ENCODE peak calls at places on chromosomes 6 and 20, in seven cellular contexts. One of them, this sample, is unnamed.
A peak's percentile ranks its signal among the peaks of the same experiment; 100 is the strongest.

GRCh38 chr20:50291428-50292323 is 101.0 kb downstream of the CEBPB start:
- DNase-seq in AML-193: no peak
- DNase-seq in iPS-NIHi11: no peak
- DNase-seq in uterus: no peak
- DNase-seq in caudate nucleus: no peak
- DNase-seq in NCI-H1105 treated with DMSO at 0.1 percent for 48 hours: no peak
- DNase-seq in stimulated activated CD4-positive, alpha-beta T cell treated with anti-CD3 and anti-CD28 coated beads, Interleukin-15, amount 100 ng/mL, for 1 hour: no peak
- DNase-seq in this sample: no peak

GRCh38 chr6:73739097-73739496 is 43.1 kb downstream of the CD109 start:
- DNase-seq in AML-193: peak; percentile 82
- DNase-seq in iPS-NIHi11: peak; percentile 57
- DNase-seq in uterus: no peak
- DNase-seq in caudate nucleus: peak; percentile 4
- DNase-seq in NCI-H1105 treated with DMSO at 0.1 percent for 48 hours: peak; percentile 72
- DNase-seq in stimulated activated CD4-positive, alpha-beta T cell treated with anti-CD3 and anti-CD28 coated beads, Interleukin-15, amount 100 ng/mL, for 1 hour: no peak
- DNase-seq in this sample: no peak

GRCh38 chr6:89980353-89980752 is 86.1 kb downstream of the GJA10 start:
- DNase-seq in AML-193: no peak
- DNase-seq in iPS-NIHi11: no peak
- DNase-seq in uterus: no peak
- DNase-seq in caudate nucleus: no peak
- DNase-seq in NCI-H1105 treated with DMSO at 0.1 percent for 48 hours: no peak
- DNase-seq in stimulated activated CD4-positive, alpha-beta T cell treated with anti-CD3 and anti-CD28 coated beads, Interleukin-15, amount 100 ng/mL, for 1 hour: no peak
- DNase-seq in this sample: no peak

GRCh38 chr20:3115190-3116107 is 30.9 kb upstream of the AVP start:
- DNase-seq in AML-193: peak; percentile 36
- DNase-seq in iPS-NIHi11: peak; percentile 95
- DNase-seq in uterus: peak; percentile 27
- DNase-seq in caudate nucleus: peak; percentile 75
- DNase-seq in NCI-H1105 treated with DMSO at 0.1 percent for 48 hours: no peak
- DNase-seq in stimulated activated CD4-positive, alpha-beta T cell treated with anti-CD3 and anti-CD28 coated beads, Interleukin-15, amount 100 ng/mL, for 1 hour: no peak
- DNase-seq in this sample: peak; percentile 66

GRCh38 chr6:17703256-17703694 is 3.5 kb downstream of the NUP153 start:
- DNase-seq in AML-193: peak; percentile 67
- DNase-seq in iPS-NIHi11: no peak
- DNase-seq in uterus: peak; percentile 35
- DNase-seq in caudate nucleus: no peak
- DNase-seq in NCI-H1105 treated with DMSO at 0.1 percent for 48 hours: no peak
- DNase-seq in stimulated activated CD4-positive, alpha-beta T cell treated with anti-CD3 and anti-CD28 coated beads, Interleukin-15, amount 100 ng/mL, for 1 hour: no peak
- DNase-seq in this sample: no peak

GRCh38 chr6:111580401-111580800 is 25.3 kb downstream of the TRAF3IP2 start:
- DNase-seq in AML-193: no peak
- DNase-seq in iPS-NIHi11: no peak
- DNase-seq in uterus: no peak
- DNase-seq in caudate nucleus: no peak
- DNase-seq in NCI-H1105 treated with DMSO at 0.1 percent for 48 hours: no peak
- DNase-seq in stimulated activated CD4-positive, alpha-beta T cell treated with anti-CD3 and anti-CD28 coated beads, Interleukin-15, amount 100 ng/mL, for 1 hour: no peak
- DNase-seq in this sample: no peak

GRCh38 chr6:2222275-2222842 is 23.0 kb downstream of the GMDS start:
- DNase-seq in AML-193: no peak
- DNase-seq in iPS-NIHi11: no peak
- DNase-seq in uterus: no peak
- DNase-seq in caudate nucleus: no peak
- DNase-seq in NCI-H1105 treated with DMSO at 0.1 percent for 48 hours: peak; percentile 96
- DNase-seq in stimulated activated CD4-positive, alpha-beta T cell treated with anti-CD3 and anti-CD28 coated beads, Interleukin-15, amount 100 ng/mL, for 1 hour: no peak
- DNase-seq in this sample: no peak

GRCh38 chr6:119736680-119737079 is 387.1 kb upstream of the MAN1A1 start:
- DNase-seq in AML-193: no peak
- DNase-seq in iPS-NIHi11: no peak
- DNase-seq in uterus: no peak
- DNase-seq in caudate nucleus: no peak
- DNase-seq in NCI-H1105 treated with DMSO at 0.1 percent for 48 hours: no peak
- DNase-seq in stimulated activated CD4-positive, alpha-beta T cell treated with anti-CD3 and anti-CD28 coated beads, Interleukin-15, amount 100 ng/mL, for 1 hour: no peak
- DNase-seq in this sample: no peak

GRCh38 chr20:47790032-47790965 is 5.0 kb upstream of the SULF2 start:
- DNase-seq in AML-193: no peak
- DNase-seq in iPS-NIHi11: no peak
- DNase-seq in uterus: peak; percentile 38
- DNase-seq in caudate nucleus: no peak
- DNase-seq in NCI-H1105 treated with DMSO at 0.1 percent for 48 hours: peak; percentile 41
- DNase-seq in stimulated activated CD4-positive, alpha-beta T cell treated with anti-CD3 and anti-CD28 coated beads, Interleukin-15, amount 100 ng/mL, for 1 hour: no peak
- DNase-seq in this sample: no peak

GRCh38 chr20:50930139-50931047 is 844 bp downstream of the ADNP start:
- DNase-seq in AML-193: no peak
- DNase-seq in iPS-NIHi11: peak; percentile 33
- DNase-seq in uterus: peak; percentile 34
- DNase-seq in caudate nucleus: no peak
- DNase-seq in NCI-H1105 treated with DMSO at 0.1 percent for 48 hours: no peak
- DNase-seq in stimulated activated CD4-positive, alpha-beta T cell treated with anti-CD3 and anti-CD28 coated beads, Interleukin-15, amount 100 ng/mL, for 1 hour: peak; percentile 6
- DNase-seq in this sample: peak; percentile 60

GRCh38 chr6:68635706-68636513 is 828 bp downstream of the ADGRB3 start:
- DNase-seq in AML-193: no peak
- DNase-seq in iPS-NIHi11: peak; percentile 29
- DNase-seq in uterus: peak; percentile 22
- DNase-seq in caudate nucleus: peak; percentile 27
- DNase-seq in NCI-H1105 treated with DMSO at 0.1 percent for 48 hours: peak; percentile 63
- DNase-seq in stimulated activated CD4-positive, alpha-beta T cell treated with anti-CD3 and anti-CD28 coated beads, Interleukin-15, amount 100 ng/mL, for 1 hour: no peak
- DNase-seq in this sample: peak; percentile 58

GRCh38 chr6:135310291-135310690 is 129.2 kb downstream of the MYB start:
- DNase-seq in AML-193: peak; percentile 62
- DNase-seq in iPS-NIHi11: no peak
- DNase-seq in uterus: no peak
- DNase-seq in caudate nucleus: no peak
- DNase-seq in NCI-H1105 treated with DMSO at 0.1 percent for 48 hours: peak; percentile 60
- DNase-seq in stimulated activated CD4-positive, alpha-beta T cell treated with anti-CD3 and anti-CD28 coated beads, Interleukin-15, amount 100 ng/mL, for 1 hour: no peak
- DNase-seq in this sample: no peak

GRCh38 chr6:18260448-18261106 is 3.8 kb downstream of the DEK start:
- DNase-seq in AML-193: peak; percentile 28
- DNase-seq in iPS-NIHi11: no peak
- DNase-seq in uterus: no peak
- DNase-seq in caudate nucleus: no peak
- DNase-seq in NCI-H1105 treated with DMSO at 0.1 percent for 48 hours: no peak
- DNase-seq in stimulated activated CD4-positive, alpha-beta T cell treated with anti-CD3 and anti-CD28 coated beads, Interleukin-15, amount 100 ng/mL, for 1 hour: no peak
- DNase-seq in this sample: peak; percentile 48

GRCh38 chr6:63661769-63662168 is 26.2 kb downstream of the PHF3 start:
- DNase-seq in AML-193: no peak
- DNase-seq in iPS-NIHi11: no peak
- DNase-seq in uterus: no peak
- DNase-seq in caudate nucleus: no peak
- DNase-seq in NCI-H1105 treated with DMSO at 0.1 percent for 48 hours: no peak
- DNase-seq in stimulated activated CD4-positive, alpha-beta T cell treated with anti-CD3 and anti-CD28 coated beads, Interleukin-15, amount 100 ng/mL, for 1 hour: no peak
- DNase-seq in this sample: no peak

GRCh38 chr20:20211988-20212518 is 155.9 kb upstream of the INSM1 start:
- DNase-seq in AML-193: no peak
- DNase-seq in iPS-NIHi11: no peak
- DNase-seq in uterus: no peak
- DNase-seq in caudate nucleus: no peak
- DNase-seq in NCI-H1105 treated with DMSO at 0.1 percent for 48 hours: no peak
- DNase-seq in stimulated activated CD4-positive, alpha-beta T cell treated with anti-CD3 and anti-CD28 coated beads, Interleukin-15, amount 100 ng/mL, for 1 hour: no peak
- DNase-seq in this sample: no peak

GRCh38 chr20:43831496-43832065 is 83.1 kb upstream of the TOX2 start:
- DNase-seq in AML-193: no peak
- DNase-seq in iPS-NIHi11: no peak
- DNase-seq in uterus: no peak
- DNase-seq in caudate nucleus: no peak
- DNase-seq in NCI-H1105 treated with DMSO at 0.1 percent for 48 hours: no peak
- DNase-seq in stimulated activated CD4-positive, alpha-beta T cell treated with anti-CD3 and anti-CD28 coated beads, Interleukin-15, amount 100 ng/mL, for 1 hour: no peak
- DNase-seq in this sample: no peak

GRCh38 chr6:149938571-149939462 is 3.0 kb upstream of the ULBP2 start:
- DNase-seq in AML-193: no peak
- DNase-seq in iPS-NIHi11: no peak
- DNase-seq in uterus: no peak
- DNase-seq in caudate nucleus: no peak
- DNase-seq in NCI-H1105 treated with DMSO at 0.1 percent for 48 hours: peak; percentile 40
- DNase-seq in stimulated activated CD4-positive, alpha-beta T cell treated with anti-CD3 and anti-CD28 coated beads, Interleukin-15, amount 100 ng/mL, for 1 hour: no peak
- DNase-seq in this sample: peak; percentile 49

GRCh38 chr20:23637282-23638221 is at the start of gene CST3:
- DNase-seq in AML-193: peak; percentile 22
- DNase-seq in iPS-NIHi11: peak; percentile 90
- DNase-seq in uterus: peak; percentile 91
- DNase-seq in caudate nucleus: peak; percentile 15
- DNase-seq in NCI-H1105 treated with DMSO at 0.1 percent for 48 hours: peak; percentile 78
- DNase-seq in stimulated activated CD4-positive, alpha-beta T cell treated with anti-CD3 and anti-CD28 coated beads, Interleukin-15, amount 100 ng/mL, for 1 hour: no peak
- DNase-seq in this sample: peak; percentile 90

GRCh38 chr20:46284028-46284427 is 24.3 kb downstream of the CDH22 start:
- DNase-seq in AML-193: no peak
- DNase-seq in iPS-NIHi11: no peak
- DNase-seq in uterus: no peak
- DNase-seq in caudate nucleus: no peak
- DNase-seq in NCI-H1105 treated with DMSO at 0.1 percent for 48 hours: no peak
- DNase-seq in stimulated activated CD4-positive, alpha-beta T cell treated with anti-CD3 and anti-CD28 coated beads, Interleukin-15, amount 100 ng/mL, for 1 hour: no peak
- DNase-seq in this sample: no peak

GRCh38 chr6:12791371-12791770 is 74.8 kb downstream of the PHACTR1 start:
- DNase-seq in AML-193: no peak
- DNase-seq in iPS-NIHi11: no peak
- DNase-seq in uterus: no peak
- DNase-seq in caudate nucleus: no peak
- DNase-seq in NCI-H1105 treated with DMSO at 0.1 percent for 48 hours: no peak
- DNase-seq in stimulated activated CD4-positive, alpha-beta T cell treated with anti-CD3 and anti-CD28 coated beads, Interleukin-15, amount 100 ng/mL, for 1 hour: no peak
- DNase-seq in this sample: no peak

GRCh38 chr20:22566876-22567658 is 17.3 kb downstream of the FOXA2 start:
- DNase-seq in AML-193: no peak
- DNase-seq in iPS-NIHi11: no peak
- DNase-seq in uterus: no peak
- DNase-seq in caudate nucleus: no peak
- DNase-seq in NCI-H1105 treated with DMSO at 0.1 percent for 48 hours: no peak
- DNase-seq in stimulated activated CD4-positive, alpha-beta T cell treated with anti-CD3 and anti-CD28 coated beads, Interleukin-15, amount 100 ng/mL, for 1 hour: no peak
- DNase-seq in this sample: no peak

GRCh38 chr20:31485450-31486339 is 10.6 kb downstream of the REM1 start:
- DNase-seq in AML-193: no peak
- DNase-seq in iPS-NIHi11: no peak
- DNase-seq in uterus: peak; percentile 86
- DNase-seq in caudate nucleus: no peak
- DNase-seq in NCI-H1105 treated with DMSO at 0.1 percent for 48 hours: no peak
- DNase-seq in stimulated activated CD4-positive, alpha-beta T cell treated with anti-CD3 and anti-CD28 coated beads, Interleukin-15, amount 100 ng/mL, for 1 hour: no peak
- DNase-seq in this sample: no peak

GRCh38 chr6:156269751-156270369 is 507.3 kb upstream of the ARID1B start:
- DNase-seq in AML-193: no peak
- DNase-seq in iPS-NIHi11: no peak
- DNase-seq in uterus: no peak
- DNase-seq in caudate nucleus: no peak
- DNase-seq in NCI-H1105 treated with DMSO at 0.1 percent for 48 hours: no peak
- DNase-seq in stimulated activated CD4-positive, alpha-beta T cell treated with anti-CD3 and anti-CD28 coated beads, Interleukin-15, amount 100 ng/mL, for 1 hour: no peak
- DNase-seq in this sample: no peak

GRCh38 chr20:9458075-9458818 is 56.1 kb upstream of the LAMP5 start:
- DNase-seq in AML-193: peak; percentile 47
- DNase-seq in iPS-NIHi11: peak; percentile 45
- DNase-seq in uterus: no peak
- DNase-seq in caudate nucleus: no peak
- DNase-seq in NCI-H1105 treated with DMSO at 0.1 percent for 48 hours: peak; percentile 7
- DNase-seq in stimulated activated CD4-positive, alpha-beta T cell treated with anti-CD3 and anti-CD28 coated beads, Interleukin-15, amount 100 ng/mL, for 1 hour: no peak
- DNase-seq in this sample: no peak

GRCh38 chr6:16690244-16691142 is 70.8 kb downstream of the ATXN1 start:
- DNase-seq in AML-193: no peak
- DNase-seq in iPS-NIHi11: no peak
- DNase-seq in uterus: no peak
- DNase-seq in caudate nucleus: no peak
- DNase-seq in NCI-H1105 treated with DMSO at 0.1 percent for 48 hours: no peak
- DNase-seq in stimulated activated CD4-positive, alpha-beta T cell treated with anti-CD3 and anti-CD28 coated beads, Interleukin-15, amount 100 ng/mL, for 1 hour: no peak
- DNase-seq in this sample: no peak

GRCh38 chr6:46949662-46950280 is 28.0 kb upstream of the ADGRF5 start:
- DNase-seq in AML-193: no peak
- DNase-seq in iPS-NIHi11: no peak
- DNase-seq in uterus: peak; percentile 27
- DNase-seq in caudate nucleus: no peak
- DNase-seq in NCI-H1105 treated with DMSO at 0.1 percent for 48 hours: no peak
- DNase-seq in stimulated activated CD4-positive, alpha-beta T cell treated with anti-CD3 and anti-CD28 coated beads, Interleukin-15, amount 100 ng/mL, for 1 hour: no peak
- DNase-seq in this sample: no peak

GRCh38 chr20:60249436-60249835 is 291.2 kb downstream of the CDH26 start:
- DNase-seq in AML-193: no peak
- DNase-seq in iPS-NIHi11: no peak
- DNase-seq in uterus: no peak
- DNase-seq in caudate nucleus: no peak
- DNase-seq in NCI-H1105 treated with DMSO at 0.1 percent for 48 hours: no peak
- DNase-seq in stimulated activated CD4-positive, alpha-beta T cell treated with anti-CD3 and anti-CD28 coated beads, Interleukin-15, amount 100 ng/mL, for 1 hour: no peak
- DNase-seq in this sample: no peak

GRCh38 chr6:13500264-13500663 is 12.9 kb upstream of the GFOD1 start:
- DNase-seq in AML-193: no peak
- DNase-seq in iPS-NIHi11: no peak
- DNase-seq in uterus: no peak
- DNase-seq in caudate nucleus: no peak
- DNase-seq in NCI-H1105 treated with DMSO at 0.1 percent for 48 hours: no peak
- DNase-seq in stimulated activated CD4-positive, alpha-beta T cell treated with anti-CD3 and anti-CD28 coated beads, Interleukin-15, amount 100 ng/mL, for 1 hour: no peak
- DNase-seq in this sample: no peak

GRCh38 chr6:50264995-50265571 is 215.4 kb upstream of the DEFB112 start:
- DNase-seq in AML-193: no peak
- DNase-seq in iPS-NIHi11: peak; percentile 26
- DNase-seq in uterus: no peak
- DNase-seq in caudate nucleus: no peak
- DNase-seq in NCI-H1105 treated with DMSO at 0.1 percent for 48 hours: no peak
- DNase-seq in stimulated activated CD4-positive, alpha-beta T cell treated with anti-CD3 and anti-CD28 coated beads, Interleukin-15, amount 100 ng/mL, for 1 hour: no peak
- DNase-seq in this sample: no peak

GRCh38 chr6:48628316-48628715 is 517.3 kb upstream of the PTCHD4 start:
- DNase-seq in AML-193: no peak
- DNase-seq in iPS-NIHi11: no peak
- DNase-seq in uterus: no peak
- DNase-seq in caudate nucleus: no peak
- DNase-seq in NCI-H1105 treated with DMSO at 0.1 percent for 48 hours: no peak
- DNase-seq in stimulated activated CD4-positive, alpha-beta T cell treated with anti-CD3 and anti-CD28 coated beads, Interleukin-15, amount 100 ng/mL, for 1 hour: no peak
- DNase-seq in this sample: no peak

GRCh38 chr20:50133474-50134217 is 19.9 kb downstream of the PEDS1 start:
- DNase-seq in AML-193: no peak
- DNase-seq in iPS-NIHi11: peak; percentile 4
- DNase-seq in uterus: no peak
- DNase-seq in caudate nucleus: no peak
- DNase-seq in NCI-H1105 treated with DMSO at 0.1 percent for 48 hours: no peak
- DNase-seq in stimulated activated CD4-positive, alpha-beta T cell treated with anti-CD3 and anti-CD28 coated beads, Interleukin-15, amount 100 ng/mL, for 1 hour: no peak
- DNase-seq in this sample: no peak

GRCh38 chr6:134495203-134495892 is 177.4 kb upstream of the SGK1 start:
- DNase-seq in AML-193: no peak
- DNase-seq in iPS-NIHi11: no peak
- DNase-seq in uterus: no peak
- DNase-seq in caudate nucleus: no peak
- DNase-seq in NCI-H1105 treated with DMSO at 0.1 percent for 48 hours: no peak
- DNase-seq in stimulated activated CD4-positive, alpha-beta T cell treated with anti-CD3 and anti-CD28 coated beads, Interleukin-15, amount 100 ng/mL, for 1 hour: no peak
- DNase-seq in this sample: no peak

This sample was measured in ecto neural progenitor cell.